ENCODE peak calls at places on chromosomes 12 and 14, in four cellular contexts. W is activated T-helper 1 cell treated with Interleukin-2 at 50 U/mL for 16 hours; Y is stimulated activated CD4-positive, alpha-beta T cell treated with anti-CD3 and anti-CD28 coated beads, Interleukin-4, amount 100 ng/mL, for 4 hours; R is activated naive CD8-positive, alpha-beta T cell treated with anti-CD3 and anti-CD28 coated beads, Interleukin-2, amount 50 U/mL, for 24 hours. H is an unnamed sample.

GRCh38 chr12:81992461-81992860 is 233.3 kb upstream of the PPFIA2 start:
- DNase-seq in Y (no peak), R (peak), W (no peak), H (peak)

GRCh38 chr12:1332327-1332726 is 262.1 kb downstream of the FBXL14 start:
- DNase-seq in W (no peak), Y (no peak), R (no peak), H (no peak)

GRCh38 chr14:67112344-67112743 is 76.9 kb upstream of the GARIN2 start:
- DNase-seq in W (no peak), R (no peak), Y (no peak), H (no peak)

GRCh38 chr12:132472386-132472785 is 17.6 kb upstream of the FBRSL1 start:
- DNase-seq in Y (no peak), R (no peak), W (no peak), H (no peak)

GRCh38 chr14:68733086-68733621 is 59.7 kb downstream of the ZFP36L1 start:
- DNase-seq in R (peak), W (no peak), Y (peak), H (peak)

GRCh38 chr14:68926236-68926635 is 52.9 kb downstream of the ACTN1 start:
- DNase-seq in R (no peak), Y (no peak), W (no peak), H (no peak)

GRCh38 chr14:87489196-87489819 is 503.7 kb downstream of the GALC start:
- DNase-seq in R (no peak), W (no peak), Y (no peak), H (no peak)

GRCh38 chr14:67457782-67458181 is 30.7 kb downstream of the TMEM229B start:
- DNase-seq in W (no peak), R (no peak), Y (no peak), H (peak)

GRCh38 chr12:570237-570925 is 92.9 kb downstream of the NINJ2 start:
- DNase-seq in W (no peak), R (no peak), Y (no peak), H (peak)

GRCh38 chr12:56521590-56522371 is at the start of gene RBMS2:
- DNase-seq in R (peak), W (peak), Y (peak), H (peak)

GRCh38 chr14:49634547-49635334 is at the start of gene DNAAF2:
- DNase-seq in Y (peak), R (peak), W (peak), H (peak)

H was measured in adrenal gland.